ENCODE peak calls at places on chromosomes 3 and 15, in nine cellular contexts. One of them, this sample, is unnamed.

GRCh38 chr3:196624008-196624790 is 15.3 kb upstream of the NRROS start:
- DNase-seq in CD8-positive, alpha-beta T cell: peak; percentile 32
- DNase-seq in stomach: no peak
- DNase-seq in CD4-positive, alpha-beta T cell: no peak
- DNase-seq in tibial artery: no peak
- DNase-seq in mammary epithelial cell: no peak
- DNase-seq in cardiac muscle cell: no peak
- DNase-seq in foreskin fibroblast: no peak
- DNase-seq in activated B cell treated with CpG ODN at 0.5 μM for 24 hours: no peak
- DNase-seq in this sample: no peak

GRCh38 chr3:119322021-119322522 is 27.9 kb downstream of the ARHGAP31 start:
- DNase-seq in foreskin fibroblast: peak; percentile 35
- DNase-seq in tibial artery: no peak
- DNase-seq in mammary epithelial cell: peak; percentile 51
- DNase-seq in stomach: no peak
- DNase-seq in activated B cell treated with CpG ODN at 0.5 μM for 24 hours: no peak
- DNase-seq in cardiac muscle cell: no peak
- DNase-seq in CD8-positive, alpha-beta T cell: no peak
- DNase-seq in CD4-positive, alpha-beta T cell: no peak
- DNase-seq in this sample: no peak

GRCh38 chr15:99441427-99441766 is 124.4 kb upstream of the MEF2A start:
- DNase-seq in stomach: no peak
- DNase-seq in foreskin fibroblast: no peak
- DNase-seq in activated B cell treated with CpG ODN at 0.5 μM for 24 hours: no peak
- DNase-seq in CD8-positive, alpha-beta T cell: no peak
- DNase-seq in tibial artery: no peak
- DNase-seq in CD4-positive, alpha-beta T cell: no peak
- DNase-seq in mammary epithelial cell: no peak
- DNase-seq in cardiac muscle cell: no peak
- DNase-seq in this sample: no peak

GRCh38 chr3:71728632-71729342 is 3.6 kb upstream of the EIF4E3 start:
- DNase-seq in stomach: no peak
- DNase-seq in tibial artery: no peak
- DNase-seq in foreskin fibroblast: no peak
- DNase-seq in CD8-positive, alpha-beta T cell: peak; percentile 37
- DNase-seq in activated B cell treated with CpG ODN at 0.5 μM for 24 hours: no peak
- DNase-seq in cardiac muscle cell: peak; percentile 29
- DNase-seq in CD4-positive, alpha-beta T cell: no peak
- DNase-seq in mammary epithelial cell: no peak
- DNase-seq in this sample: no peak

GRCh38 chr15:47383801-47384200 is 333.5 kb upstream of the SEMA6D start:
- DNase-seq in activated B cell treated with CpG ODN at 0.5 μM for 24 hours: no peak
- DNase-seq in cardiac muscle cell: no peak
- DNase-seq in CD4-positive, alpha-beta T cell: no peak
- DNase-seq in mammary epithelial cell: no peak
- DNase-seq in CD8-positive, alpha-beta T cell: no peak
- DNase-seq in foreskin fibroblast: no peak
- DNase-seq in tibial artery: no peak
- DNase-seq in stomach: no peak
- DNase-seq in this sample: no peak

GRCh38 chr3:113769551-113769950 is 22.7 kb downstream of the ATP6V1A start:
- DNase-seq in mammary epithelial cell: peak; percentile 47
- DNase-seq in foreskin fibroblast: peak; percentile 43
- DNase-seq in activated B cell treated with CpG ODN at 0.5 μM for 24 hours: no peak
- DNase-seq in CD8-positive, alpha-beta T cell: no peak
- DNase-seq in cardiac muscle cell: no peak
- DNase-seq in CD4-positive, alpha-beta T cell: no peak
- DNase-seq in stomach: no peak
- DNase-seq in tibial artery: no peak
- DNase-seq in this sample: no peak

GRCh38 chr3:142857056-142857455 is 31.8 kb downstream of the PCOLCE2 start:
- DNase-seq in activated B cell treated with CpG ODN at 0.5 μM for 24 hours: no peak
- DNase-seq in CD8-positive, alpha-beta T cell: no peak
- DNase-seq in CD4-positive, alpha-beta T cell: no peak
- DNase-seq in stomach: peak; percentile 58
- DNase-seq in tibial artery: no peak
- DNase-seq in mammary epithelial cell: peak; percentile 45
- DNase-seq in foreskin fibroblast: no peak
- DNase-seq in cardiac muscle cell: peak; percentile 34
- DNase-seq in this sample: no peak

GRCh38 chr3:70556056-70556455 is 243.6 kb upstream of the MDFIC2 start:
- DNase-seq in foreskin fibroblast: no peak
- DNase-seq in stomach: no peak
- DNase-seq in cardiac muscle cell: no peak
- DNase-seq in tibial artery: no peak
- DNase-seq in mammary epithelial cell: peak; percentile 8
- DNase-seq in CD8-positive, alpha-beta T cell: no peak
- DNase-seq in activated B cell treated with CpG ODN at 0.5 μM for 24 hours: no peak
- DNase-seq in CD4-positive, alpha-beta T cell: no peak
- DNase-seq in this sample: no peak

GRCh38 chr3:37492977-37493471 is 318.6 kb upstream of the LRRFIP2 start:
- DNase-seq in CD8-positive, alpha-beta T cell: no peak
- DNase-seq in cardiac muscle cell: no peak
- DNase-seq in CD4-positive, alpha-beta T cell: no peak
- DNase-seq in tibial artery: peak; percentile 52
- DNase-seq in mammary epithelial cell: peak; percentile 35
- DNase-seq in foreskin fibroblast: peak; percentile 2
- DNase-seq in stomach: no peak
- DNase-seq in activated B cell treated with CpG ODN at 0.5 μM for 24 hours: no peak
- DNase-seq in this sample: no peak

GRCh38 chr3:183116051-183116614 is 16.8 kb upstream of the MCCC1 start:
- DNase-seq in foreskin fibroblast: no peak
- DNase-seq in cardiac muscle cell: peak; percentile 88
- DNase-seq in CD4-positive, alpha-beta T cell: peak; percentile 52
- DNase-seq in stomach: peak; percentile 74
- DNase-seq in CD8-positive, alpha-beta T cell: peak; percentile 62
- DNase-seq in tibial artery: no peak
- DNase-seq in activated B cell treated with CpG ODN at 0.5 μM for 24 hours: peak; percentile 63
- DNase-seq in mammary epithelial cell: peak; percentile 28
- DNase-seq in this sample: peak; percentile 65

GRCh38 chr3:27335571-27335970 is 33.6 kb downstream of the NEK10 start:
- DNase-seq in activated B cell treated with CpG ODN at 0.5 μM for 24 hours: no peak
- DNase-seq in foreskin fibroblast: no peak
- DNase-seq in cardiac muscle cell: no peak
- DNase-seq in CD8-positive, alpha-beta T cell: no peak
- DNase-seq in stomach: no peak
- DNase-seq in mammary epithelial cell: no peak
- DNase-seq in CD4-positive, alpha-beta T cell: no peak
- DNase-seq in tibial artery: no peak
- DNase-seq in this sample: no peak

DNA sequence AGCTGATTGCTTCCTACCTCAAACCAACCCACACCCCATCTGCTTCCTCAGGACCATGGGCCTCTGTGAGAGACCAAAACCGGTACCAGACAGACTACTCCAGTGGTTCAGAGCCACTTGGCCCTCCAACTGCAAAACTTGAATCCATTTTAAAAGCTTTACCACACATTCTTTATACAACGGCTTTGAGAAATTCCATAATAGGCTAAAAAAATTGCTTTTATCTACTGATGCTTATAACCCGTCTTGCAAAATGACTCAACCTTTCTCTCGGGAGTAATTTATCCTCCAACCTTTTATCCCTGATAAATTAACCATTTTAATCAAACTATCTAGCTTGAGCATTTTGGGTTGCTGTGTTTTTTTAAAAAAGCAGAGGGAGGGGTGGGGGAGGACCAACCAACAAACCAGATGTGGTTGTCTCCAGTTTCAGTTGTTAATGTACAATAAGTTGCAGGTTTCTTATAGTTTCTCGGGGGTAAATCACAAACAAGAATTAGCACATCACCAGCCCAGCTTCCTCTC is 275.7 kb upstream of the LRTM1 start:
- DNase-seq in cardiac muscle cell: no peak
- DNase-seq in activated B cell treated with CpG ODN at 0.5 μM for 24 hours: no peak
- DNase-seq in tibial artery: no peak
- DNase-seq in CD4-positive, alpha-beta T cell: no peak
- DNase-seq in CD8-positive, alpha-beta T cell: no peak
- DNase-seq in foreskin fibroblast: no peak
- DNase-seq in mammary epithelial cell: no peak
- DNase-seq in stomach: no peak
- DNase-seq in this sample: no peak
- TF ChIP-seq CTCF in cardiac muscle cell: no peak
- TF ChIP-seq CTCF in activated B cell treated with CpG ODN at 0.5 μM for 24 hours: no peak
- TF ChIP-seq CTCF in tibial artery: no peak
- TF ChIP-seq CTCF in CD4-positive, alpha-beta T cell: no peak
- TF ChIP-seq CTCF in CD8-positive, alpha-beta T cell: no peak
- TF ChIP-seq CTCF in foreskin fibroblast: no peak
- TF ChIP-seq CTCF in mammary epithelial cell: no peak
- TF ChIP-seq CTCF in stomach: no peak
- TF ChIP-seq CTCF in this sample: no peak

GRCh38 chr3:16319307-16319706 is 54.3 kb downstream of the OXNAD1 start:
- DNase-seq in stomach: peak; percentile 33
- DNase-seq in cardiac muscle cell: peak; percentile 39
- DNase-seq in tibial artery: no peak
- DNase-seq in activated B cell treated with CpG ODN at 0.5 μM for 24 hours: no peak
- DNase-seq in mammary epithelial cell: no peak
- DNase-seq in CD4-positive, alpha-beta T cell: peak; percentile 81
- DNase-seq in CD8-positive, alpha-beta T cell: peak; percentile 87
- DNase-seq in foreskin fibroblast: no peak
- DNase-seq in this sample: no peak
- TF ChIP-seq CTCF in stomach: no peak
- TF ChIP-seq CTCF in cardiac muscle cell: peak; percentile 37
- TF ChIP-seq CTCF in tibial artery: no peak
- TF ChIP-seq CTCF in activated B cell treated with CpG ODN at 0.5 μM for 24 hours: no peak
- TF ChIP-seq CTCF in mammary epithelial cell: peak; percentile 21
- TF ChIP-seq CTCF in CD4-positive, alpha-beta T cell: peak; percentile 72
- TF ChIP-seq CTCF in CD8-positive, alpha-beta T cell: peak; percentile 66
- TF ChIP-seq CTCF in foreskin fibroblast: peak; percentile 24
- TF ChIP-seq CTCF in this sample: no peak

GRCh38 chr15:57504599-57504940 is 87.1 kb upstream of the MYZAP start:
- DNase-seq in CD4-positive, alpha-beta T cell: no peak
- DNase-seq in cardiac muscle cell: no peak
- DNase-seq in CD8-positive, alpha-beta T cell: no peak
- DNase-seq in tibial artery: no peak
- DNase-seq in stomach: no peak
- DNase-seq in foreskin fibroblast: no peak
- DNase-seq in activated B cell treated with CpG ODN at 0.5 μM for 24 hours: no peak
- DNase-seq in mammary epithelial cell: no peak
- DNase-seq in this sample: no peak

GRCh38 chr15:57507111-57507510 is 84.6 kb upstream of the MYZAP start:
- DNase-seq in stomach: no peak
- DNase-seq in activated B cell treated with CpG ODN at 0.5 μM for 24 hours: no peak
- DNase-seq in tibial artery: no peak
- DNase-seq in CD8-positive, alpha-beta T cell: no peak
- DNase-seq in mammary epithelial cell: no peak
- DNase-seq in foreskin fibroblast: no peak
- DNase-seq in cardiac muscle cell: no peak
- DNase-seq in CD4-positive, alpha-beta T cell: no peak
- DNase-seq in this sample: no peak

GRCh38 chr15:57505949-57506391 is 85.7 kb upstream of the MYZAP start:
- DNase-seq in foreskin fibroblast: peak; percentile 72
- DNase-seq in activated B cell treated with CpG ODN at 0.5 μM for 24 hours: no peak
- DNase-seq in mammary epithelial cell: peak; percentile 69
- DNase-seq in CD4-positive, alpha-beta T cell: no peak
- DNase-seq in cardiac muscle cell: peak; percentile 55
- DNase-seq in CD8-positive, alpha-beta T cell: no peak
- DNase-seq in stomach: peak; percentile 90
- DNase-seq in tibial artery: peak; percentile 50
- DNase-seq in this sample: no peak

GRCh38 chr15:57505056-57505713 is 86.5 kb upstream of the MYZAP start:
- DNase-seq in foreskin fibroblast: no peak
- DNase-seq in tibial artery: no peak
- DNase-seq in stomach: peak; percentile 70
- DNase-seq in activated B cell treated with CpG ODN at 0.5 μM for 24 hours: no peak
- DNase-seq in CD8-positive, alpha-beta T cell: no peak
- DNase-seq in cardiac muscle cell: no peak
- DNase-seq in mammary epithelial cell: no peak
- DNase-seq in CD4-positive, alpha-beta T cell: no peak
- DNase-seq in this sample: no peak

DNA sequence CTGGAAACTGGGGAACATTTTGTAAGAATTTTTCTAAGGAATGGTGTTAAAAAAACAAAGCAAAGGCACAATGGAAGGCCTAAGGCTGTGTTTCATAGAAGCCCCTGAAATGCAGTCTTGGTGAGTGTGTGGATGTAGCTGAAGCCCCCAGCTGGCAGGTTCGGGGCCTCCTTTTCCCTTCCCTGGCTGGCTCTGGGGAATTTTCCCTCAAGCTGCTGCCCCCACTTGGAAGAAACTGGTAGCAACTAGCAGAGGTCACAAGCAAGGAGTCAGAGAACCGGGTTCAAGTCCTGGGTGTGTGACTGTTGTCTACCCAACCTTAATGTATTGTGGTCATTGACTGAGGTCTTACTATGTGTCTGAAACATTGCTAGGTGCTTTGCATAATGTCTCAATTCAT is 85.3 kb upstream of the MYZAP start:
- DNase-seq in tibial artery: no peak
- DNase-seq in cardiac muscle cell: peak; percentile 49
- DNase-seq in stomach: no peak
- DNase-seq in CD8-positive, alpha-beta T cell: no peak
- DNase-seq in mammary epithelial cell: no peak
- DNase-seq in activated B cell treated with CpG ODN at 0.5 μM for 24 hours: no peak
- DNase-seq in CD4-positive, alpha-beta T cell: no peak
- DNase-seq in foreskin fibroblast: no peak
- DNase-seq in this sample: no peak
- TF ChIP-seq CTCF in tibial artery: no peak
- TF ChIP-seq CTCF in cardiac muscle cell: peak; percentile 26
- TF ChIP-seq CTCF in stomach: no peak
- TF ChIP-seq CTCF in CD8-positive, alpha-beta T cell: no peak
- TF ChIP-seq CTCF in mammary epithelial cell: no peak
- TF ChIP-seq CTCF in activated B cell treated with CpG ODN at 0.5 μM for 24 hours: no peak
- TF ChIP-seq CTCF in CD4-positive, alpha-beta T cell: no peak
- TF ChIP-seq CTCF in foreskin fibroblast: no peak
- TF ChIP-seq CTCF in this sample: no peak

DNA sequence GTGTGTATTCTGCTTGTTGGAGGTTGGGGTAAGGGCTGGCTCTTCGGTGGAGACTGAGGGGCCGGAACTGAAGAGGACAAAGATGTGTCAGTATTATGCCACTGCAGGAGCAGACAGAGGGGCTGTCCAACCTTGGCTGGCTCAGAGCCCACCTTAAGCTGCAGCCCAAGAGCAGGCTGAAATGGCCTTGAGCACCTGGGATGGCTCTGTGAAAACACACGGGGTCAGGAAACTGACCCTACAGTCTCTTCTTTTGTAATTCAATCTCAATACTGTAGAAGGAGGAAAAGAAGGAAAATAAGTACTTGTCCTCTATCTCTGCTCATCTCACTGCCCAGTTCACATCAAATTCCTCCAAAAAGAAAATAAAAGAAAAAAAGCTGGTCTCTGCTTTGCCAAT is 63.7 kb upstream of the GOLIM4 start:
- DNase-seq in activated B cell treated with CpG ODN at 0.5 μM for 24 hours: no peak
- DNase-seq in CD4-positive, alpha-beta T cell: no peak
- DNase-seq in tibial artery: no peak
- DNase-seq in CD8-positive, alpha-beta T cell: no peak
- DNase-seq in cardiac muscle cell: no peak
- DNase-seq in mammary epithelial cell: no peak
- DNase-seq in stomach: no peak
- DNase-seq in foreskin fibroblast: no peak
- DNase-seq in this sample: no peak
- TF ChIP-seq CTCF in activated B cell treated with CpG ODN at 0.5 μM for 24 hours: no peak
- TF ChIP-seq CTCF in CD4-positive, alpha-beta T cell: no peak
- TF ChIP-seq CTCF in tibial artery: no peak
- TF ChIP-seq CTCF in CD8-positive, alpha-beta T cell: no peak
- TF ChIP-seq CTCF in cardiac muscle cell: no peak
- TF ChIP-seq CTCF in mammary epithelial cell: no peak
- TF ChIP-seq CTCF in stomach: no peak
- TF ChIP-seq CTCF in foreskin fibroblast: no peak
- TF ChIP-seq CTCF in this sample: no peak

GRCh38 chr15:69265347-69265955 is 33.3 kb upstream of the PAQR5 start:
- DNase-seq in stomach: no peak
- DNase-seq in CD8-positive, alpha-beta T cell: no peak
- DNase-seq in mammary epithelial cell: peak; percentile 23
- DNase-seq in cardiac muscle cell: peak; percentile 27
- DNase-seq in foreskin fibroblast: no peak
- DNase-seq in tibial artery: no peak
- DNase-seq in activated B cell treated with CpG ODN at 0.5 μM for 24 hours: no peak
- DNase-seq in CD4-positive, alpha-beta T cell: no peak
- DNase-seq in this sample: no peak
- TF ChIP-seq CTCF in stomach: peak; percentile 17
- TF ChIP-seq CTCF in CD8-positive, alpha-beta T cell: peak; percentile 30
- TF ChIP-seq CTCF in mammary epithelial cell: peak; percentile 33
- TF ChIP-seq CTCF in cardiac muscle cell: peak; percentile 57
- TF ChIP-seq CTCF in foreskin fibroblast: peak; percentile 33
- TF ChIP-seq CTCF in tibial artery: peak; percentile 49
- TF ChIP-seq CTCF in activated B cell treated with CpG ODN at 0.5 μM for 24 hours: no peak
- TF ChIP-seq CTCF in CD4-positive, alpha-beta T cell: peak; percentile 57
- TF ChIP-seq CTCF in this sample: no peak